ENCODE peak calls at places on chromosomes 6 and 20, in five cellular contexts. C is spleen, W is lower leg skin, I is heart left ventricle, Q is tibial nerve. S is an unnamed sample.

GRCh38 chr6:108914235-108915022 is 66.2 kb downstream of the ARMC2 start:
- DNase-seq in C (no peak), W (no peak), I (no peak), Q (no peak), S (no peak)

GRCh38 chr6:37860226-37860839 is 40.8 kb downstream of the ZFAND3 start:
- DNase-seq in C (no peak), W (no peak), I (no peak), Q (peak), S (no peak)

GRCh38 chr6:147043994-147044477 is 160.2 kb upstream of the STXBP5 start:
- DNase-seq in C (no peak), W (no peak), I (no peak), Q (no peak), S (no peak)

GRCh38 chr6:73302339-73302738 is 39.3 kb upstream of the KHDC1 start:
- DNase-seq in C (no peak), W (no peak), I (no peak), Q (no peak), S (no peak)

GRCh38 chr20:38905375-38905774 is 20.8 kb upstream of the FAM83D start:
- DNase-seq in C (no peak), W (no peak), I (no peak), Q (no peak), S (no peak)

GRCh38 chr20:38935967-38936407 is 9.8 kb downstream of the FAM83D start:
- DNase-seq in C (no peak), W (no peak), I (no peak), Q (no peak), S (no peak)

GRCh38 chr20:63145156-63145555 is 70.8 kb downstream of the YTHDF1 start:
- DNase-seq in C (peak), W (no peak), I (no peak), Q (no peak), S (no peak)

GRCh38 chr6:20991910-20992309 is 457.7 kb downstream of the CDKAL1 start:
- DNase-seq in C (no peak), W (no peak), I (no peak), Q (no peak), S (no peak)

GRCh38 chr20:63718996-63719395 is 11.2 kb downstream of the ZGPAT start:
- DNase-seq in C (no peak), W (no peak), I (no peak), Q (no peak), S (no peak)

GRCh38 chr6:44228031-44228430 is 4.6 kb downstream of the SLC29A1 start:
- DNase-seq in C (no peak), W (no peak), I (no peak), Q (no peak), S (no peak)

GRCh38 chr20:50320005-50320909 is 129.6 kb downstream of the CEBPB start:
- DNase-seq in C (peak), W (peak), I (no peak), Q (no peak), S (no peak)

DNA sequence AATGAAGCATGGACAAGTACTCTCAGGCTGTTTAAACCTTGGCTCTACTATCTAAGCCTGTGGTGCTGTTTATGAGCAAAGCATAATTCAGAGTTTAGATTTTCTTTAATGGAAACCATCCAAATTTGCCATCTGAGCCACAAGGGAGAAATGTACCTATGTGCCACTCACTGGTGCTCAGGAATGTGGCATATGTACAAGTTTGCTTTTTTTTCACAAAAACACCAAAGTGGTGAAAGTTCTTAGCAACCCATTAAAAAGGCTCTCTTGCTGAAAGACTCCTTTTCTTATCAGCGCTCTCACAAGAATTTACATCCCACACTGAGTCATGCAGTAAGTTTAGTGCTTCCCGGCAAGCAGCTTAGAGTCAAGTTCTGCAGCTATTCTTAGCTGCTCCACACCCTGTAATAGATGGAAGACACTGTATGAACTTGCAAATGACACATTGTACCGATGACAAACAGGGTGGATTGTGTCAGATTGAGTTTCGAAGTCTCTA is 57.3 kb upstream of the MLIP start:
- DNase-seq in C (no peak), W (peak), I (no peak), Q (no peak), S (no peak)
- TF ChIP-seq POLR2A in C (no peak), W (no peak), I (no peak), Q (no peak), S (no peak)

DNA sequence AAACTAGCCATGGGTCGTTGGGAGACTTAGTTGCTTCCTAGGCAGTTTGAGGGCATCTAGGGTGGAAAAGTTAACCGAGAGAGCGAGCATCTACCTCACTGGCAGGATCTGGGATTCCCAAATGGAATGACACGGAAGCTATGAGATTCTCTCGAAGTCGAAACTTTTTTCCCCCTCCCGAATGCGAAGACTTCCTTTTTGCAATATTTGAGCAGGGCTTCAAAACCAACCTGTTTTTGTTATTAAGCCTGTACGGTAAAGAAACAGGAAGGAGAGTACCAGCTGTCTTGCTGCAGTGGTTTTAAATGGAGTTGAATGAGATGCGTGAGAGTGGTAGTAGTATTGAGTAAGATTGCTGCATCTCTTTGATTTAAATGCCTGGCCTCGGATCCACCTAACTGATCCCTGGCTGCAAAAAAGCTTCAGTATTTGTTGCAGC is 1.1 kb downstream of the NCOA3 start:
- DNase-seq in C (no peak), W (no peak), I (no peak), Q (peak), S (no peak)
- TF ChIP-seq POLR2A in C (peak), W (no peak), I (no peak), Q (no peak), S (no peak)

GRCh38 chr20:45470262-45470931 is 844 bp downstream of the WFDC2 start:
- DNase-seq in C (no peak), W (no peak), I (peak), Q (no peak), S (no peak)
- TF ChIP-seq POLR2A in C (no peak), W (no peak), I (no peak), Q (no peak), S (no peak)

GRCh38 chr6:41728073-41728936 is 7.1 kb downstream of the TFEB start:
- DNase-seq in C (peak), W (no peak), I (no peak), Q (no peak), S (no peak)
- TF ChIP-seq POLR2A in C (peak), W (no peak), I (no peak), Q (no peak), S (peak)

GRCh38 chr6:41200901-41201783 is at the start of gene TREML2:
- DNase-seq in C (peak), W (no peak), I (no peak), Q (no peak), S (no peak)

GRCh38 chr6:41199427-41200246 is 1.3 kb downstream of the TREML2 start:
- DNase-seq in C (no peak), W (no peak), I (no peak), Q (no peak), S (no peak)

GRCh38 chr6:41200296-41200900 is 551 bp downstream of the TREML2 start:
- DNase-seq in C (peak), W (peak), I (peak), Q (peak), S (no peak)

GRCh38 chr6:41204156-41204555 is 3.2 kb upstream of the TREML2 start:
- DNase-seq in C (no peak), W (no peak), I (no peak), Q (no peak), S (no peak)

GRCh38 chr6:41201784-41202181 is 834 bp upstream of the TREML2 start:
- DNase-seq in C (peak), W (no peak), I (no peak), Q (no peak), S (no peak)
- TF ChIP-seq POLR2A in C (no peak), W (no peak), I (no peak), Q (no peak), S (no peak)

GRCh38 chr6:156778615-156779205 is 1.5 kb downstream of the ARID1B start:
- DNase-seq in C (peak), W (peak), I (peak), Q (peak), S (no peak)
- TF ChIP-seq POLR2A in C (no peak), W (no peak), I (peak), Q (peak), S (peak)

GRCh38 chr6:118188561-118188960 is 281.5 kb downstream of the SLC35F1 start:
- DNase-seq in C (no peak), W (no peak), I (no peak), Q (no peak), S (no peak)

GRCh38 chr6:118187568-118188164 is 280.6 kb downstream of the SLC35F1 start:
- DNase-seq in C (no peak), W (no peak), I (no peak), Q (no peak), S (no peak)

DNA sequence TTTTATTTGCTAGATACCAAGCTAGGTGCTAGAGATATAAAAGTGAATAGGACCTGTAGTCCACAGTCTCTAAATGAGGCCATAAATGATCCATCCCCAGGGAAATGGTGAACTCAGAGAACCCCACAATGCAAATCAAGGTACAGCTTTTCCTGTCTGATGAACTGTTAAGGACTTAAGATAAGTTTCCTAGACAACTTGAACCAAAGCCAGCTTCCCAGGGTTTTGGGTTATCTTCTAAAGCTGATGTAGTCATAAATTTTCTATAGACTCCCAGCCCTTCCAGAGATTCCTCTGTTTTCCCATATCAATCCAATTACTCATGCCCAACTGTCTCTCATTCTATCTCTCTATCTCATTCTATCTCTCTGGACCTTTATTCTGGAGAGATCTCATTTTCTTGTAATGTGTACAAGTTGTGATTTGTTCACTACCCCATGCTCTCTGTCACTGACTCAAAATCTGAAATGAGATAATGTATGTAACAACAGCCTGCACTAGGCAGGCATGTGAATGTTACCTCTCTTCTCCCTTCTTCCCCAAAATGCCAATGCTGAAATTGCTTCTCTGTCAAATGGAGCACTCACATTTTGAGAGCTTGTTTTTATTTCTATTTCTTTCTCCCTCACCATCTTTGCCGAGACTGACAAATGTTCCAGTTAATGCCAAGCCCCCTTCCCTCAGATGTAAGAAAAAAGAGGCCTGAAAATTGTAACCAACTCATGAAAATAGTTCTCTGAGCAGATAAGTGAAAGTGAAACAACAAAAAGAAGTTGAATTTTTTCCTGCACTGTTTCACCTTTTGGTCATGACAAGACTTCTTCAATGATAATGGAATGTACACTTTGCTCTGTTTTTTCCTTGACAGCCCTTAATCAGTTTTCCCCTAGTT is 279.9 kb downstream of the SLC35F1 start:
- DNase-seq in C (no peak), W (no peak), I (no peak), Q (no peak), S (no peak)
- TF ChIP-seq POLR2A in C (no peak), W (no peak), I (no peak), Q (no peak), S (no peak)

S was measured in GM12892.